ENCODE peak calls at places on chromosomes 5 and 9, in eight cellular contexts. F, Y, H, C, V, Z, E and N are unnamed samples.
A peak's percentile ranks its signal among the peaks of the same experiment; 100 is the strongest.

GRCh38 chr5:68652507-68652906 is 437.0 kb downstream of the PIK3R1 start:
- DNase-seq in H (no peak), Y (peak; percentile 4), C (no peak), F (no peak), V (no peak), Z (no peak), E (peak; percentile 94), N (peak; percentile 14)

GRCh38 chr5:32259033-32259432 is 53.7 kb downstream of the MTMR12 start:
- DNase-seq in E (no peak), Z (no peak), Y (peak; percentile 30), V (no peak), F (no peak), H (no peak), C (no peak), N (no peak)

GRCh38 chr9:91117959-91118651 is 243.6 kb downstream of the AUH start:
- DNase-seq in V (peak; percentile 62), H (no peak), F (no peak), Y (peak; percentile 94), E (peak; percentile 80), Z (peak; percentile 69), C (no peak), N (no peak)

GRCh38 chr5:39100301-39100850 is 26.2 kb upstream of the RICTOR start:
- DNase-seq in C (no peak), Z (no peak), V (no peak), F (no peak), E (no peak), H (no peak), Y (no peak), N (no peak)

GRCh38 chr9:38138276-38138675 is 69.2 kb upstream of the SHB start:
- DNase-seq in Z (no peak), E (no peak), H (no peak), C (no peak), Y (no peak), F (no peak), V (no peak), N (no peak)

GRCh38 chr9:20207161-20207560 is 415.1 kb downstream of the MLLT3 start:
- DNase-seq in Y (no peak), Z (no peak), H (no peak), E (no peak), F (no peak), C (no peak), V (no peak), N (no peak)

GRCh38 chr5:34667705-34668104 is 11.6 kb downstream of the RAI14 start:
- DNase-seq in C (no peak), Z (no peak), V (no peak), E (no peak), H (no peak), F (no peak), Y (no peak), N (no peak)

GRCh38 chr5:122846051-122846567 is 696 bp downstream of the SNX24 start:
- DNase-seq in E (peak; percentile 81), C (peak; percentile 66), F (peak; percentile 78), Y (peak; percentile 68), H (no peak), Z (no peak), V (no peak), N (peak; percentile 12)

GRCh38 chr9:89422151-89422918 is 75.6 kb downstream of the SEMA4D start:
- DNase-seq in C (peak; percentile 85), E (peak; percentile 29), F (no peak), Y (peak; percentile 47), H (peak; percentile 30), Z (no peak), V (no peak), N (peak; percentile 9)

GRCh38 chr5:147140558-147140957 is 94.3 kb upstream of the STK32A start:
- DNase-seq in Z (no peak), Y (no peak), C (no peak), V (no peak), E (no peak), F (no peak), H (no peak), N (no peak)

GRCh38 chr9:87684627-87685204 is 41.2 kb upstream of the CTSL start:
- DNase-seq in F (no peak), Y (peak; percentile 71), V (peak; percentile 29), H (no peak), E (peak; percentile 67), Z (peak; percentile 82), C (peak; percentile 41), N (no peak)

GRCh38 chr5:55234171-55234700 is 828 bp upstream of the CCNO start:
- DNase-seq in H (no peak), V (no peak), C (peak; percentile 43), Y (peak; percentile 23), E (peak; percentile 32), Z (peak; percentile 33), F (no peak), N (peak; percentile 47)